ENCODE peak calls at places on chromosomes 16 and 17, in nine cellular contexts. L is RWPE1; Q is activated CD8-positive, alpha-beta T cell treated with anti-CD3 and anti-CD28 coated beads for 36 hours; U is lower lobe of right lung; T is fibroblast of lung; X is cardiac muscle cell; F is heart right ventricle; Y is mucosa of descending colon; M is CD8-positive, alpha-beta T cell. G is an unnamed sample.

GRCh38 chr17:50149425-50150353 is 788 bp downstream of the PPP1R9B start:
- DNase-seq in L (no peak), Q (peak), U (peak), T (peak), X (peak), F (peak), Y (peak), M (peak), G (no peak)

GRCh38 chr17:57045868-57046671 is 39.0 kb upstream of the AKAP1 start:
- DNase-seq in L (no peak), Q (peak), U (peak), T (no peak), X (no peak), F (no peak), Y (no peak), M (peak), G (peak)

GRCh38 chr16:55501549-55502322 is 7.1 kb upstream of the LPCAT2 start:
- DNase-seq in L (peak), Q (no peak), U (no peak), T (no peak), X (no peak), F (no peak), Y (no peak), M (no peak), G (peak)

GRCh38 chr17:9644910-9645751 is at the start of gene USP43:
- DNase-seq in L (peak), Q (peak), U (peak), T (no peak), X (peak), F (no peak), Y (peak), M (peak), G (peak)

GRCh38 chr17:81831957-81832607 is 1.0 kb downstream of the MCRIP1 start:
- DNase-seq in L (no peak), Q (peak), U (peak), T (no peak), X (no peak), F (no peak), Y (no peak), M (peak), G (no peak)

GRCh38 chr17:19341641-19342610 is 20.6 kb downstream of the B9D1 start:
- DNase-seq in L (no peak), Q (no peak), U (no peak), T (peak), X (peak), F (no peak), Y (no peak), M (no peak), G (no peak)

GRCh38 chr17:71115669-71115972 is 946.3 kb downstream of the KCNJ2 start:
- DNase-seq in L (no peak), Q (no peak), U (no peak), T (peak), X (no peak), F (no peak), Y (no peak), M (no peak), G (no peak)

GRCh38 chr16:1537763-1538289 is 4.4 kb downstream of the TMEM204 start:
- DNase-seq in L (no peak), Q (peak), U (no peak), T (no peak), X (no peak), F (peak), Y (no peak), M (peak), G (no peak)

GRCh38 chr16:67883872-67884261 is 818 bp upstream of the NRN1L start:
- DNase-seq in L (peak), Q (peak), U (peak), T (peak), X (peak), F (peak), Y (peak), M (peak), G (peak)

GRCh38 chr16:2484898-2485508 is 10.1 kb downstream of the TBC1D24 start:
- DNase-seq in L (no peak), Q (no peak), U (no peak), T (no peak), X (no peak), F (no peak), Y (no peak), M (no peak), G (no peak)

GRCh38 chr16:88784074-88784855 is 755 bp downstream of the PIEZO1 start:
- DNase-seq in L (peak), Q (peak), U (peak), T (peak), X (peak), F (peak), Y (peak), M (no peak), G (peak)

GRCh38 chr16:4597174-4597573 is 17.5 kb downstream of the UBALD1 start:
- DNase-seq in L (peak), Q (no peak), U (no peak), T (no peak), X (no peak), F (no peak), Y (no peak), M (no peak), G (no peak)

GRCh38 chr16:48022496-48022895 is 133.3 kb downstream of the ABCC12 start:
- DNase-seq in L (no peak), Q (peak), U (no peak), T (no peak), X (no peak), F (no peak), Y (no peak), M (no peak), G (peak)

GRCh38 chr16:3783516-3783915 is 66.2 kb upstream of the TRAP1 start:
- DNase-seq in L (no peak), Q (no peak), U (no peak), T (no peak), X (no peak), F (no peak), Y (no peak), M (no peak), G (no peak)

GRCh38 chr17:35768796-35769195 is 8.1 kb downstream of the C17orf50 start:
- DNase-seq in L (no peak), Q (no peak), U (no peak), T (no peak), X (no peak), F (no peak), Y (no peak), M (no peak), G (no peak)

DNA sequence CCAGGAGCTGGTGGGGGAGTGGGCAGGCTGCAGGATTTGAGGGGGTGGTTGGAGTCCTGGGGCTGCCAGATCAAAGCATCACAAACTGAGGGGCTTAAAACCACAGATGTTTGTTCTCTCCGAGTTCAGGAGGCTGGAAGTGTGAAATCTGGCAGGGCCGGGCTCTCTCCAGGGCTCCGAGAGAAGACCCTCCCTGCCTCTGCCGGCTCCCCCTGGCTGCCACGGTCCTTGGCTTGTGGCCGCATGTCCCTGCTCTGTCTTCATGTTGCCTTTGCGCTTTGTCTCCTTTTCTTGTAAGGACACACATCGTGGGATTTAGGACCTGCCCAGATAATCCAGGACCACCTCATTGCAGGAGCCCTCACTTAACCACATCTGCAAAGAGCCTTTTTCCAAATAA is 139.8 kb upstream of the GSE1 start:
- DNase-seq in L (no peak), Q (no peak), U (no peak), T (no peak), X (no peak), F (no peak), Y (no peak), M (no peak), G (no peak)
- TF ChIP-seq CTCF in L (no peak), Q (no peak), U (no peak), T (no peak), X (no peak), F (no peak), Y (no peak), M (no peak), G (no peak)

DNA sequence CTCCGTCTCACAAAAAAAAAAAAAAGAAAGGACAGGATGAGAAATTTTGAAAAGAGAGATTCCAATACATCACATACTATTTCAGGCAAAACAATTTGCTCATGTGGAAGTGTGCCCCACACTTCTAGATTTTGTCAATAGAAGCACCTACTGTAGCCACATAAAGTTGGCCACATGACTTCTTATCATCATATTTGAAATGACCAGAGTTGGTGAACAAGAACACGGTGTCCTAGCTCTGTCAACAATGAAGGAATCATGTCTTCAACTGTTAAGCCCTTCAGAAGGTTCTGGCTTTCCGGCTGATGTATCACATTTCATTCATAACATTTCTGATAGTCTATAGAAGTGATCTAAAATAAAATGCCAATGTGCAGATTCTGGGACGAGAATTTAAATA is 534.5 kb downstream of the TMEM114 start:
- DNase-seq in L (no peak), Q (no peak), U (no peak), T (no peak), X (no peak), F (no peak), Y (no peak), M (no peak), G (no peak)
- TF ChIP-seq CTCF in L (no peak), Q (no peak), U (no peak), T (no peak), X (no peak), F (no peak), Y (no peak), M (no peak), G (no peak)

DNA sequence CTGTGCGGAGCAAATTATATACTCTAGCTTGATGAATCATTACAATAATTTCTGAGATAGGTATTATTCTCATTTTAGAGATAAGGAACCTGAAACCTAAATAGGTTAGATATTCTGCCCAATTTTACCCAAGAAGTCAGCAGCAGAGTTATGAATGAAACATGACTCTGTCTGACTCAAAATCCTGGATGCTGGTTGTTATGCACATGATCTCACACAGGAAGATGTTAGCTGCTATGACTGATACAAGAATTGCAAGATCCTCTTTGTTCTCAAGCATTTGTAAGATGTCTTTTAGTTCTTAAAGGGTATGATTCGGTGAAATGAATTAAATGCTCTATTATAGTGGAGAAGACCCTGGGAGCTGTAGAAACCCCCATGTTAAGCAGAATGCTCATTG is 447.8 kb downstream of the KIF2B start:
- DNase-seq in L (peak), Q (no peak), U (no peak), T (no peak), X (no peak), F (no peak), Y (no peak), M (no peak), G (no peak)
- TF ChIP-seq CTCF in L (no peak), Q (no peak), U (no peak), T (no peak), X (no peak), F (no peak), Y (no peak), M (no peak), G (no peak)

GRCh38 chr17:29005936-29006438 is at the start of gene SEZ6:
- DNase-seq in L (peak), Q (peak), U (peak), T (peak), X (peak), F (peak), Y (peak), M (peak), G (peak)
- TF ChIP-seq CTCF in L (no peak), Q (no peak), U (peak), T (no peak), X (no peak), F (no peak), Y (no peak), M (no peak), G (no peak)

GRCh38 chr17:46949291-46950174 is 26.6 kb downstream of the GOSR2 start:
- DNase-seq in L (peak), Q (no peak), U (no peak), T (no peak), X (no peak), F (no peak), Y (no peak), M (no peak), G (no peak)
- TF ChIP-seq CTCF in L (no peak), Q (no peak), U (no peak), T (no peak), X (no peak), F (no peak), Y (no peak), M (no peak), G (no peak)

G was measured in GM13977.